ENCODE peak calls at places on chromosomes 6 and 20, in six cellular contexts. H, C, E, T, Z and B are unnamed samples.

GRCh38 chr6:21441386-21441785 is 152.2 kb upstream of the SOX4 start:
- DNase-seq in H (no peak), C (peak; percentile 33), E (no peak), T (no peak), Z (no peak), B (no peak)

GRCh38 chr6:100549406-100550167 is 84.9 kb upstream of the SIM1 start:
- DNase-seq in H (no peak), C (peak; percentile 31), E (peak; percentile 23), T (no peak), Z (no peak), B (no peak)

GRCh38 chr6:29626948-29627761 is 5.8 kb downstream of the GABBR1 start:
- DNase-seq in H (no peak), C (no peak), E (no peak), T (no peak), Z (no peak), B (no peak)

GRCh38 chr6:47246556-47246955 is 63.1 kb downstream of the TNFRSF21 start:
- DNase-seq in H (no peak), C (no peak), E (no peak), T (no peak), Z (no peak), B (no peak)

GRCh38 chr6:41371461-41371991 is 36.1 kb downstream of the NCR2 start:
- DNase-seq in H (no peak), C (peak; percentile 20), E (peak; percentile 5), T (no peak), Z (peak; percentile 51), B (no peak)

GRCh38 chr6:52509281-52510212 is 67.3 kb downstream of the TRAM2 start:
- DNase-seq in H (no peak), C (peak; percentile 68), E (no peak), T (no peak), Z (no peak), B (no peak)

GRCh38 chr6:38775870-38776269 is 60.8 kb downstream of the DNAH8 start:
- DNase-seq in H (no peak), C (no peak), E (no peak), T (no peak), Z (no peak), B (no peak)

GRCh38 chr6:169296170-169296569 is 42.5 kb upstream of the THBS2 start:
- DNase-seq in H (no peak), C (no peak), E (no peak), T (no peak), Z (no peak), B (no peak)

GRCh38 chr6:170075659-170076223 is 215.1 kb downstream of the DLL1 start:
- DNase-seq in H (no peak), C (no peak), E (no peak), T (no peak), Z (no peak), B (no peak)

GRCh38 chr6:38708483-38708882 is 5.5 kb upstream of the GLO1 start:
- DNase-seq in H (no peak), C (no peak), E (no peak), T (no peak), Z (no peak), B (no peak)

GRCh38 chr6:132300323-132300949 is 100.8 kb downstream of the MOXD1 start:
- DNase-seq in H (no peak), C (peak; percentile 73), E (peak; percentile 18), T (peak; percentile 55), Z (no peak), B (no peak)

GRCh38 chr6:125507987-125508655 is 206.4 kb upstream of the HDDC2 start:
- DNase-seq in H (peak; percentile 43), C (peak; percentile 43), E (no peak), T (peak; percentile 12), Z (no peak), B (peak; percentile 31)

GRCh38 chr20:2771631-2772080 is 28.8 kb downstream of the CPXM1 start:
- DNase-seq in H (no peak), C (no peak), E (no peak), T (no peak), Z (no peak), B (no peak)

GRCh38 chr6:105746539-105746938 is 339.6 kb upstream of the PRDM1 start:
- DNase-seq in H (no peak), C (no peak), E (no peak), T (no peak), Z (no peak), B (no peak)

GRCh38 chr20:24100370-24101011 is 111.9 kb upstream of the GGTLC1 start:
- DNase-seq in H (peak; percentile 48), C (peak; percentile 52), E (peak; percentile 10), T (peak; percentile 55), Z (no peak), B (peak; percentile 27)

GRCh38 chr6:11392778-11393507 is 144.6 kb upstream of the TMEM170B start:
- DNase-seq in H (no peak), C (no peak), E (no peak), T (peak; percentile 17), Z (no peak), B (no peak)

GRCh38 chr20:50450961-50451752 is 59.0 kb upstream of the PTPN1 start:
- DNase-seq in H (no peak), C (peak; percentile 71), E (peak; percentile 24), T (no peak), Z (peak; percentile 64), B (no peak)
- H3K4me3 ChIP-seq in H (no peak overlapping the region), C (no peak overlapping the region), E (peak overlapping the region; percentile 1), T (no peak overlapping the region), Z (peak overlapping the region; percentile 45), B (no peak overlapping the region)

DNA sequence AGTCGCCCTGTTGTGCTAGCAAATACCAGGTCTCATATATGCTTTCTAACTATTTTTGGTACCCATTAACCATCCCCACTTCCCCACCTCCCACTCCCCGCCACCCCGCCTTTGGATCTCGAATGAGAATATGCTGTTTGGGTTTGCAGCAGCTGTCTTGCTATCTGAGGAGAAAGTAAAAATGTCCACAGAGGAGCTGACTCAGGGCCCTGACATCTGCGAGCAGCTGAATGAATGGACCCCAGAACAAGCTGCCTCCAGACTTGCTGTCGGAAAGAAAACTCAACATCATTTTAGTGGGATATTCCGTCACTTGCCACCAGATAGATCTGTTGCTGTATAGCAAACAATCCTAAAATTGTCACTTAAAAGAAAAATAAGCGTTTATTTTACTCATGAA is 103.7 kb downstream of the LINC00237 start:
- DNase-seq in H (no peak), C (no peak), E (no peak), T (no peak), Z (no peak), B (no peak)
- TF ChIP-seq CTCF in H (no peak), C (no peak), E (no peak), T (no peak), Z (no peak), B (no peak)

GRCh38 chr6:165574770-165575549 is 88.1 kb downstream of the PDE10A start:
- DNase-seq in H (no peak), C (no peak), E (no peak), T (no peak), Z (no peak), B (peak; percentile 82)

GRCh38 chr6:165573671-165574070 is 89.4 kb downstream of the PDE10A start:
- DNase-seq in H (no peak), C (peak; percentile 45), E (no peak), T (peak; percentile 17), Z (peak; percentile 47), B (no peak)

GRCh38 chr6:165571721-165572132 is 91.3 kb downstream of the PDE10A start:
- DNase-seq in H (no peak), C (no peak), E (no peak), T (no peak), Z (no peak), B (no peak)

GRCh38 chr6:165571068-165571682 is 91.9 kb downstream of the PDE10A start:
- DNase-seq in H (no peak), C (peak; percentile 17), E (no peak), T (no peak), Z (no peak), B (peak; percentile 66)

GRCh38 chr6:165574220-165574619 is 88.8 kb downstream of the PDE10A start:
- DNase-seq in H (no peak), C (no peak), E (no peak), T (no peak), Z (no peak), B (no peak)
- H3K4me3 ChIP-seq in H (no peak overlapping the region), C (no peak overlapping the region), E (no peak overlapping the region), T (no peak overlapping the region), Z (no peak overlapping the region), B (no peak overlapping the region)

DNA sequence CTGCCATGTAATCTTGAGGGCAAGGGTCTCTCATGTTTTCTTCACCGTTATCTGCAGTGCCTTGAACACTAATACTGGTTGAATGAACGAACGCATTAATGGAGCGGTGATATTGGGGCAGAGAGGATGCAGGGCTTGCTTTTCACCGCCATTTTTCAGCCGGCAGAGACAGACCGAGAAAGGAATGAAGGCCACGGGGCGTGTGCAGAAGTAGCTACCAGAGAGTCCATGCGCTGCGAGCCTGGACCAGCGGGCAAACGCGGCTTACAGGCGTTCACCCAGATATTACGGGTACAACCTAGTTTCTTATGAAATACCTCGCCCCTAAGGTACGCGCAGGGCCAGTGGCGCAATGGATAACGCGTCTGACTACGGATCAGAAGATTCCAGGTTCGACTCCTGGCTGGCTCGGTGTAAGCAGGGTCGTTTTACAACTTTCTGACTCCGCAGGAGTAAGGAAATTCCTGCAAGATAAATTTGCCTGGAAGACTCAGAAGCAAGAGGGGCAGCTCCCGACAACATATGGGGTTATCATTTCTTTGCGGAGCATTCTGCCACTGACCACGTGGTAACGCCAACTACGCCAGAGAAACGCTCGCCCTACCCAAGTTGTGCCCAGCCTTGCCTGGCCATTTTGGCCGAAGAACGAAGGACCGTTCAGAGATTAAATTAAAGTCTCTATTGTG is 863 bp upstream of the HMGN4 start:
- DNase-seq in H (no peak), C (peak; percentile 96), E (peak; percentile 81), T (peak; percentile 93), Z (peak; percentile 94), B (peak; percentile 73)
- TF ChIP-seq CTCF in H (no peak), C (no peak), E (no peak), T (no peak), Z (no peak), B (no peak)